ENCODE peak calls at places on chromosomes 3 and 15, in seven cellular contexts. H, L, C, J, U, B and P are unnamed samples.
A peak's percentile ranks its signal among the peaks of the same experiment; 100 is the strongest.

GRCh38 chr15:68815598-68815997 is 5.1 kb downstream of the ANP32A start:
- DNase-seq in J (peak; percentile 31), B (no peak), U (no peak), C (no peak), L (no peak), H (no peak), P (peak; percentile 35)

GRCh38 chr3:127393131-127393820 is 105.4 kb upstream of the PRR20G start:
- DNase-seq in U (no peak), L (no peak), C (no peak), B (no peak), H (peak; percentile 5), J (no peak), P (no peak)

GRCh38 chr15:75921732-75922703 is 18.3 kb downstream of the FBXO22 start:
- DNase-seq in C (peak; percentile 28), L (peak; percentile 69), H (no peak), J (peak; percentile 19), B (no peak), U (peak; percentile 39), P (peak; percentile 74)

GRCh38 chr3:122962149-122962548 is 65.4 kb downstream of the SEMA5B start:
- DNase-seq in C (no peak), B (no peak), J (no peak), L (no peak), H (no peak), U (no peak), P (no peak)

GRCh38 chr3:8938021-8938420 is 25.3 kb downstream of the RAD18 start:
- DNase-seq in U (no peak), J (no peak), L (peak; percentile 63), C (no peak), B (no peak), H (no peak), P (peak; percentile 53)

GRCh38 chr15:31433101-31433500 is 106.5 kb downstream of the KLF13 start:
- DNase-seq in C (no peak), B (no peak), H (no peak), L (no peak), J (no peak), U (no peak), P (no peak)

GRCh38 chr3:187586226-187586625 is 84.0 kb downstream of the SST start:
- DNase-seq in C (no peak), J (no peak), B (no peak), L (no peak), H (no peak), U (no peak), P (no peak)

GRCh38 chr3:119427669-119428068 is 35.7 kb downstream of the TMEM39A start:
- DNase-seq in L (no peak), B (no peak), U (no peak), J (no peak), H (no peak), C (no peak), P (no peak)

GRCh38 chr3:127194601-127195187 is 1.8 kb downstream of the PRR23E start:
- DNase-seq in H (no peak), B (no peak), C (no peak), L (no peak), U (no peak), J (no peak), P (no peak)

GRCh38 chr15:39202641-39203040 is 378.2 kb upstream of the THBS1 start:
- DNase-seq in L (peak; percentile 60), H (no peak), J (no peak), C (no peak), B (no peak), U (no peak), P (no peak)

GRCh38 chr3:11349466-11349865 is 77.3 kb downstream of the ATG7 start:
- DNase-seq in J (no peak), C (no peak), U (no peak), B (no peak), H (no peak), L (peak; percentile 25), P (no peak)

GRCh38 chr15:88637841-88638625 is 783 bp upstream of the ISG20 start:
- DNase-seq in L (no peak), H (no peak), C (no peak), J (no peak), B (no peak), U (no peak), P (no peak)

GRCh38 chr3:27565201-27565827 is 81.1 kb upstream of the SLC4A7 start:
- DNase-seq in L (no peak), H (no peak), B (no peak), C (no peak), J (no peak), U (no peak), P (no peak)

GRCh38 chr3:135975053-135975452 is 9.5 kb downstream of the PPP2R3A start:
- DNase-seq in C (no peak), U (no peak), L (no peak), H (no peak), B (no peak), J (no peak), P (no peak)

GRCh38 chr3:127978636-127979035 is 63.6 kb downstream of the KBTBD12 start:
- DNase-seq in L (no peak), H (no peak), U (no peak), J (no peak), B (no peak), C (no peak), P (no peak)

GRCh38 chr3:161991901-161992300 is 495.3 kb downstream of the OTOL1 start:
- DNase-seq in C (no peak), U (no peak), H (no peak), J (no peak), L (no peak), B (no peak), P (no peak)

GRCh38 chr15:95616306-95616705 is 714.2 kb upstream of the NR2F2 start:
- DNase-seq in L (no peak), B (no peak), J (no peak), U (no peak), H (no peak), C (no peak), P (no peak)

GRCh38 chr3:102979682-102980378 is 545.0 kb downstream of the ZPLD1 start:
- DNase-seq in L (peak; percentile 98), H (peak; percentile 73), J (no peak), C (no peak), B (no peak), U (no peak), P (peak; percentile 95)

GRCh38 chr3:10546887-10547286 is 41.5 kb upstream of the ATP2B2 start:
- DNase-seq in B (no peak), U (no peak), C (no peak), H (no peak), L (no peak), J (no peak), P (no peak)

GRCh38 chr3:182702216-182702615 is 91.1 kb upstream of the ATP11B start:
- DNase-seq in C (no peak), L (no peak), H (no peak), J (no peak), U (no peak), B (no peak), P (no peak)

GRCh38 chr15:38589502-38589901 is 24.9 kb upstream of the RASGRP1 start:
- DNase-seq in B (no peak), C (no peak), U (peak; percentile 36), L (peak; percentile 84), H (no peak), J (peak; percentile 57), P (peak; percentile 89)

GRCh38 chr3:167493240-167493639 is 19.4 kb upstream of the SERPINI2 start:
- DNase-seq in J (peak; percentile 6), H (no peak), B (peak; percentile 2), L (no peak), C (peak; percentile 57), U (no peak), P (peak; percentile 6)

GRCh38 chr15:65952425-65953053 is 83.2 kb downstream of the RAB11A start:
- DNase-seq in L (peak; percentile 61), B (peak; percentile 53), H (no peak), U (no peak), J (peak; percentile 23), C (peak; percentile 71), P (peak; percentile 47)

GRCh38 chr3:120274739-120275167 is 10.3 kb downstream of the GPR156 start:
- DNase-seq in B (no peak), H (peak; percentile 38), L (peak; percentile 24), U (no peak), J (no peak), C (no peak), P (no peak)

GRCh38 chr3:45943207-45943846 is at the start of gene CXCR6:
- DNase-seq in L (peak; percentile 19), U (peak; percentile 77), C (no peak), H (no peak), J (peak; percentile 65), B (no peak), P (no peak)

GRCh38 chr15:71526061-71526460 is 284.3 kb upstream of the NR2E3 start:
- DNase-seq in J (no peak), L (peak; percentile 67), C (no peak), H (no peak), U (no peak), B (no peak), P (peak; percentile 65)

GRCh38 chr3:63343674-63344073 is 65.6 kb downstream of the SYNPR start:
- DNase-seq in L (peak; percentile 97), H (peak; percentile 71), U (peak; percentile 69), B (no peak), J (peak; percentile 81), C (peak; percentile 50), P (peak; percentile 86)

GRCh38 chr3:130892759-130893239 is 1.1 kb upstream of the ATP2C1 start:
- DNase-seq in L (peak; percentile 93), H (peak; percentile 20), U (peak; percentile 81), J (peak; percentile 79), C (peak; percentile 46), B (peak; percentile 52), P (peak; percentile 77)

GRCh38 chr15:64911317-64912186 is at the start of gene ANKDD1A:
- DNase-seq in B (peak; percentile 62), U (peak; percentile 51), H (peak; percentile 74), J (peak; percentile 71), L (peak; percentile 78), C (peak; percentile 78), P (peak; percentile 46)

GRCh38 chr3:186077466-186077865 is 31.4 kb downstream of the ETV5 start:
- DNase-seq in B (no peak), J (no peak), C (no peak), L (no peak), U (no peak), H (no peak), P (no peak)

GRCh38 chr15:70050970-70051369 is 46.7 kb downstream of the TLE3 start:
- DNase-seq in C (no peak), H (no peak), U (no peak), J (no peak), L (no peak), B (no peak), P (no peak)

GRCh38 chr15:41183580-41183979 is 47.0 kb downstream of the EXD1 start:
- DNase-seq in C (no peak), J (no peak), H (no peak), L (peak; percentile 60), U (no peak), B (no peak), P (no peak)

GRCh38 chr3:143207338-143207961 is 87.9 kb downstream of the CHST2 start:
- DNase-seq in L (peak; percentile 64), J (peak; percentile 24), B (no peak), H (no peak), U (no peak), C (no peak), P (peak; percentile 96)

GRCh38 chr3:95460274-95460673 is 1354.1 kb upstream of the EPHA6 start:
- DNase-seq in J (no peak), U (no peak), C (no peak), B (no peak), L (no peak), H (peak; percentile 15), P (no peak)

GRCh38 chr15:57604502-57604901 is 12.8 kb downstream of the MYZAP start:
- DNase-seq in C (no peak), J (no peak), U (no peak), H (no peak), B (no peak), L (no peak), P (no peak)